ENCODE peak calls at places on chromosomes 3 and 15, in ten cellular contexts. U, V, T, Q, K, W, A, F, P and B are unnamed samples. For H3K27me3, the result is how much of the 10 kb centered on the place peaks cover.

GRCh38 chr3:127368186-127369032 is 80.6 kb upstream of the PRR20G start:
- DNase-seq in U (no peak), V (no peak), T (no peak), Q (no peak), K (no peak), W (no peak), A (no peak), F (no peak), P (no peak), B (no peak)

GRCh38 chr3:18713576-18713951 is 288.4 kb upstream of the SATB1 start:
- DNase-seq in U (no peak), V (no peak), T (no peak), Q (no peak), K (no peak), W (no peak), A (no peak), F (no peak), P (no peak), B (no peak)

GRCh38 chr3:195182470-195182795 is 88.5 kb downstream of the XXYLT1 start:
- DNase-seq in U (no peak), V (peak), T (no peak), Q (peak), K (no peak), W (no peak), A (no peak), F (peak), P (no peak), B (no peak)

GRCh38 chr3:151912041-151912440 is 38.6 kb downstream of the SUCNR1 start:
- DNase-seq in U (no peak), V (peak), T (no peak), Q (no peak), K (no peak), W (no peak), A (no peak), F (peak), P (no peak), B (no peak)

GRCh38 chr3:106030620-106030945 is 161.8 kb upstream of the CBLB start:
- DNase-seq in U (no peak), V (no peak), T (no peak), Q (no peak), K (no peak), W (no peak), A (no peak), F (no peak), P (no peak), B (no peak)

GRCh38 chr15:78984041-78984440 is 39.2 kb upstream of the CTSH start:
- DNase-seq in U (no peak), V (no peak), T (no peak), Q (no peak), K (no peak), W (no peak), A (no peak), F (no peak), P (no peak), B (no peak)

GRCh38 chr3:22296641-22297040 is 545.6 kb upstream of the ZNF385D start:
- DNase-seq in U (no peak), V (no peak), T (no peak), Q (no peak), K (no peak), W (no peak), A (no peak), F (no peak), P (no peak), B (no peak)

GRCh38 chr3:66785191-66785909 is 212.8 kb upstream of the KBTBD8 start:
- DNase-seq in U (no peak), V (no peak), T (no peak), Q (no peak), K (no peak), W (no peak), A (no peak), F (no peak), P (no peak), B (no peak)

GRCh38 chr3:138694287-138695007 is 85.9 kb downstream of the FAIM start:
- DNase-seq in U (no peak), V (peak), T (no peak), Q (no peak), K (peak), W (no peak), A (no peak), F (peak), P (no peak), B (no peak)

GRCh38 chr15:53539878-53540277 is 219.6 kb downstream of the WDR72 start:
- DNase-seq in U (no peak), V (no peak), T (no peak), Q (no peak), K (no peak), W (no peak), A (no peak), F (no peak), P (no peak), B (no peak)

GRCh38 chr3:147589016-147589415 is 179.9 kb downstream of the ZIC1 start:
- DNase-seq in U (no peak), V (no peak), T (no peak), Q (no peak), K (no peak), W (no peak), A (no peak), F (no peak), P (no peak), B (no peak)

GRCh38 chr3:177473184-177473583 is 275.9 kb upstream of the TBL1XR1 start:
- DNase-seq in U (no peak), V (peak), T (no peak), Q (no peak), K (no peak), W (no peak), A (no peak), F (no peak), P (no peak), B (no peak)

GRCh38 chr3:10462641-10463040 is 42.7 kb downstream of the ATP2B2 start:
- DNase-seq in U (no peak), V (no peak), T (no peak), Q (no peak), K (no peak), W (no peak), A (no peak), F (no peak), P (no peak), B (no peak)
- H3K27me3 ChIP-seq in U (under half), V (under half), T (under half), Q (under half), K (under half), W (under half), A (under half), F (under half), P (under half), B (under half)

GRCh38 chr3:53243785-53244184 is 12.0 kb downstream of the TKT start:
- DNase-seq in U (no peak), V (no peak), T (no peak), Q (no peak), K (no peak), W (no peak), A (no peak), F (no peak), P (no peak), B (no peak)
- H3K27ac ChIP-seq in U (no peak), V (peak), T (peak), Q (peak), K (peak), W (peak), A (peak), F (no peak), P (peak), B (no peak)

DNA sequence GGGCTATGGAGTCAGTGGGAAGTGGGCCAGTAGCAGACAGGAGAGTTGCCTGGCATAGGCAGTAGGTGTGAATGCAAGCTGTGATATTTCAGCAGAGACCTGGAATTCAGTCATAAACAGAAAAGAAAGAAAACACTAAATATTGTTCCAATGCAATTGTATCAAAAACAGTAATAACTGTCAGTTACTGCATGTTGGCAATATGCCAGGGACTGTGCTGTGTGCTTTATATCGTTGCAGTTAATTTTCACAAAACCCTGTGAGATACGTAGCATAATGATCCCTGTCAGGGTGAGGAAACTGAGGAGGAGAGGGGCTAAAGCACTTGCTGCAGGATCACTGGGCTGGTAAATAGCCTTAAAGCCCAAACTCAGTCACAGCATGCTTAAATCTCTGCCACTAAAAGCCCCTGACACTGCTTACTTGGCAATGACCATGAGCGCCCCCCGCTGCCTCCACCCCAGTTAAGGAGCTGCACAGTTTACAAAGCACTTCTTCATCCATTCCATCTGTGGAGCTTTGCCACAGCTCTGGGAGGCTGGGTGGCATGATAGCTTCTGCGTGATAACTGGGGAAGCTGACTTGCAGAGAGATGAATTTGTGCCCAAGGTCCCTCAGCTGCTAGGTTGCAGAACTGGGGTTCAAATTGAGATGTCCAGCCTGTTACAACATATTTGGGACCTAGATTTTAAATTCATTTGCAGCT is 4.0 kb downstream of the SLC6A1 start:
- DNase-seq in U (no peak), V (no peak), T (no peak), Q (no peak), K (no peak), W (no peak), A (no peak), F (no peak), P (no peak), B (no peak)
- H3K27me3 ChIP-seq in U (under half), V (half or more), T (under half), Q (under half), K (half or more), W (under half), A (under half), F (under half), P (half or more), B (under half)

GRCh38 chr3:73141531-73141930 is 80.1 kb downstream of the EBLN2 start:
- DNase-seq in U (no peak), V (no peak), T (no peak), Q (no peak), K (no peak), W (no peak), A (no peak), F (no peak), P (no peak), B (no peak)
- H3K27ac ChIP-seq in U (no peak), V (no peak), T (no peak), Q (no peak), K (no peak), W (no peak), A (no peak), F (no peak), P (no peak), B (no peak)